ENCODE peak calls at places on chromosomes 6 and 20, in eight cellular contexts. A, E, F, K, P, O, N and I are unnamed samples.

GRCh38 chr20:63643499-63643898 is 9.7 kb downstream of the STMN3 start:
- DNase-seq in A (no peak), E (no peak), F (no peak), K (no peak), P (no peak), O (no peak), N (no peak), I (no peak)

GRCh38 chr6:53067307-53067706 is 2.1 kb downstream of the FBXO9 start:
- DNase-seq in A (no peak), E (no peak), F (no peak), K (peak), P (no peak), O (no peak), N (no peak), I (no peak)

GRCh38 chr20:33732166-33732970 is 572 bp downstream of the ZNF341 start:
- DNase-seq in A (peak), E (no peak), F (peak), K (peak), P (peak), O (peak), N (peak), I (peak)

GRCh38 chr6:168160506-168161370 is 81.7 kb upstream of the FRMD1 start:
- DNase-seq in A (no peak), E (no peak), F (no peak), K (no peak), P (no peak), O (no peak), N (no peak), I (no peak)

GRCh38 chr20:10306440-10307358 is 88.1 kb downstream of the SNAP25 start:
- DNase-seq in A (no peak), E (peak), F (no peak), K (peak), P (no peak), O (no peak), N (peak), I (no peak)

GRCh38 chr6:148223424-148223842 is 119.2 kb upstream of the SASH1 start:
- DNase-seq in A (no peak), E (peak), F (no peak), K (peak), P (no peak), O (no peak), N (no peak), I (no peak)

GRCh38 chr20:584375-585301 is 25.5 kb downstream of the TCF15 start:
- DNase-seq in A (peak), E (peak), F (no peak), K (no peak), P (no peak), O (no peak), N (peak), I (no peak)

GRCh38 chr20:62670156-62670555 is 27.9 kb downstream of the SLCO4A1 start:
- DNase-seq in A (no peak), E (no peak), F (no peak), K (no peak), P (no peak), O (no peak), N (no peak), I (no peak)

GRCh38 chr6:87391334-87391733 is 16.4 kb upstream of the CFAP206 start:
- DNase-seq in A (peak), E (peak), F (no peak), K (peak), P (peak), O (no peak), N (peak), I (peak)

GRCh38 chr6:13423292-13423691 is 64.1 kb downstream of the GFOD1 start:
- DNase-seq in A (no peak), E (no peak), F (no peak), K (no peak), P (no peak), O (no peak), N (no peak), I (no peak)

GRCh38 chr20:20737158-20737557 is 24.7 kb upstream of the RALGAPA2 start:
- DNase-seq in A (no peak), E (no peak), F (no peak), K (no peak), P (no peak), O (no peak), N (no peak), I (peak)

GRCh38 chr6:15570171-15570570 is 92.7 kb downstream of the DTNBP1 start:
- DNase-seq in A (no peak), E (no peak), F (no peak), K (no peak), P (no peak), O (no peak), N (no peak), I (no peak)

GRCh38 chr6:170485159-170485558 is 67.9 kb downstream of the PSMB1 start:
- DNase-seq in A (no peak), E (no peak), F (no peak), K (peak), P (no peak), O (no peak), N (peak), I (no peak)

GRCh38 chr6:139588076-139588639 is 213.7 kb upstream of the CITED2 start:
- DNase-seq in A (peak), E (peak), F (no peak), K (peak), P (peak), O (no peak), N (no peak), I (peak)